ENCODE peak calls at places on chromosome 16, in eight cellular contexts. O, L, T, I, M, Y, E and C are unnamed samples.

GRCh38 chr16:2471016-2471652 is at the start of gene NTN3:
- DNase-seq in O (peak; percentile 88), L (no peak), T (no peak), I (peak; percentile 79), M (no peak), Y (no peak), E (peak; percentile 84), C (peak; percentile 17)

GRCh38 chr16:11238272-11239202 is 17.5 kb downstream of the SOCS1 start:
- DNase-seq in O (no peak), L (no peak), T (no peak), I (no peak), M (no peak), Y (no peak), E (no peak), C (no peak)

GRCh38 chr16:17072104-17072503 is 398.7 kb downstream of the XYLT1 start:
- DNase-seq in O (no peak), L (no peak), T (no peak), I (no peak), M (no peak), Y (no peak), E (no peak), C (no peak)

GRCh38 chr16:23074423-23074822 is 74.8 kb downstream of the USP31 start:
- DNase-seq in O (no peak), L (no peak), T (no peak), I (no peak), M (no peak), Y (no peak), E (no peak), C (no peak)

GRCh38 chr16:46743232-46743719 is 4.9 kb downstream of the MYLK3 start:
- DNase-seq in O (no peak), L (no peak), T (peak; percentile 33), I (no peak), M (no peak), Y (peak; percentile 32), E (no peak), C (peak; percentile 45)

GRCh38 chr16:66344533-66345145 is 21.9 kb upstream of the CDH5 start:
- DNase-seq in O (peak; percentile 73), L (no peak), T (peak; percentile 29), I (no peak), M (no peak), Y (no peak), E (peak; percentile 74), C (peak; percentile 53)

GRCh38 chr16:71846443-71846842 is 667 bp downstream of the ATXN1L start:
- DNase-seq in O (peak; percentile 51), L (no peak), T (no peak), I (no peak), M (no peak), Y (no peak), E (peak; percentile 46), C (no peak)

GRCh38 chr16:89169778-89170177 is 1.8 kb upstream of the CDH15 start:
- DNase-seq in O (no peak), L (no peak), T (no peak), I (no peak), M (no peak), Y (no peak), E (no peak), C (no peak)

GRCh38 chr16:1713933-1714332 is 7.9 kb downstream of the MAPK8IP3 start:
- DNase-seq in O (no peak), L (no peak), T (no peak), I (no peak), M (no peak), Y (no peak), E (no peak), C (no peak)

GRCh38 chr16:85728879-85729278 is 22.0 kb downstream of the C16orf74 start:
- DNase-seq in O (peak; percentile 48), L (no peak), T (no peak), I (no peak), M (no peak), Y (no peak), E (no peak), C (peak; percentile 37)
- TF ChIP-seq CTCF in O (peak; percentile 51), L (no peak), T (peak; percentile 44), I (no peak), M (no peak), Y (no peak), E (no peak), C (peak; percentile 38)

DNA sequence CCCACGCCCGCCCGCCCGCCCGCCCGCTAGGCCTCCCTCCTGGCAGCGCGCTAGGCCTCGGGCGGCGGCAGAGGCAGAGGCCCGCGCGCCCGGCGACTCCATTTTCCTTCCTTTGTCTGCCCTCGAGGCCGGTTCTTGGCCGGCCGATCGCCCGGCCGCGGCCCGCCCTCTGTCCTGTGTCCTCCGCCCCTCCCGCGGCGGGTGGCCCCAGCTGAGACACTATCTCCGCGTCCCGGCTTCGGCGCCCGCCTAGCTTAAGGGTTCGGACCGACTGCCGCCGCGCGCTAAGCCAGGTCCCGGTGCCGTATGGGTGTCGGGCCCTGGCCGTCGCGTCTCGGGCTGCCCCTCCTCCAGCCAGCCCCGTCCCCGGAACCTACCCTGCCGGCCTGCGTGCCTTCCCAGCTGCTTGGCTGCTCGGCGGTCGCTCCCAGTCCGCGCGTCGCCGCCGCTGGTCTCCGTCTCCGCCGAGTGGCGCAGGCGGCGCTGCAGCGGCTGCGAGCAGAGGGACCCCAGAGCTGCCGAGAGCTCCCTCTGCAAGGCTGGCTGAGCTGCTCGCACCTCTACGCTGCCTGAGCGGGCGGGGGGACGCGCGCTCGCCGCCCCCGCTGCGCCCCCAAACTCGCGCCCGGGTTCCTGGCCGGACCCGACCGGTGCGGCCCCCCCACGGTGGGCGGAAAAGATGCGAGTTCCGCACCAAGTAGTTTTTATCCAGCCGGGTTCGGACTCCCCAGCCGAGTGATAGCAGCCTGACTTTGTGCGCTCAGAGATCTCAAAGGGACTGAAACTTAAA is 787 bp downstream of the CTCF start:
- DNase-seq in O (peak; percentile 92), L (peak; percentile 71), T (peak; percentile 40), I (peak; percentile 83), M (no peak), Y (no peak), E (peak; percentile 82), C (peak; percentile 73)
- TF ChIP-seq CTCF in O (peak; percentile 45), L (no peak), T (peak; percentile 64), I (no peak), M (no peak), Y (no peak), E (peak; percentile 35), C (peak; percentile 28)

DNA sequence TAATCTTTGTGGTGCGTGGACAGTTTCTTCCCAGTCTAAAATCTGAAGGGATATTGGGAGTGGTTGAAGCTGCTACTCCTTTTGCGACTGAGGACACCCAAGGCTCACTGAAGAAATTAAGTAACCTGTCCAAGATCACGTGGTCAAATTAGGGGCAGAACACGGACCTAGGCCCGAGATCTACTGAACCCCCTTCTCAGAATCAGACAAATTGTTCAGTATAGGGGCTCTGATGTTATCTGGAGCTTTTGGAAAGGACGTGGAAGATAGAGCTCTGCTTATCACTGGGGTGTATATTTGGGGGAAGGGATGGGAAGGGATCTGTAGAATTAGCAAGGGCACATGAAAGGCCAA is 857 bp downstream of the TANGO6 start:
- DNase-seq in O (no peak), L (no peak), T (no peak), I (no peak), M (no peak), Y (no peak), E (no peak), C (no peak)
- TF ChIP-seq CTCF in O (no peak), L (no peak), T (no peak), I (no peak), M (no peak), Y (no peak), E (no peak), C (no peak)

GRCh38 chr16:31568577-31569359 is 41.1 kb downstream of the AHSP start:
- DNase-seq in O (peak; percentile 51), L (no peak), T (no peak), I (peak; percentile 18), M (no peak), Y (no peak), E (no peak), C (peak; percentile 15)
- TF ChIP-seq CTCF in O (peak; percentile 16), L (no peak), T (no peak), I (no peak), M (no peak), Y (no peak), E (peak; percentile 5), C (no peak)

GRCh38 chr16:8798174-8798527 is 512 bp downstream of the PMM2 start:
- DNase-seq in O (no peak), L (no peak), T (peak; percentile 43), I (no peak), M (no peak), Y (no peak), E (no peak), C (no peak)

GRCh38 chr16:8797364-8798173 is at the start of the genes PMM2 and TMEM186:
- DNase-seq in O (peak; percentile 97), L (peak; percentile 96), T (peak; percentile 99), I (peak; percentile 94), M (peak; percentile 83), Y (peak; percentile 96), E (peak; percentile 98), C (peak; percentile 88)

GRCh38 chr16:8795096-8795495 is 2.3 kb downstream of the TMEM186 start:
- DNase-seq in O (no peak), L (no peak), T (no peak), I (no peak), M (no peak), Y (no peak), E (no peak), C (no peak)

GRCh38 chr16:8795818-8796217 is 1.6 kb downstream of the TMEM186 start:
- DNase-seq in O (no peak), L (no peak), T (no peak), I (no peak), M (no peak), Y (no peak), E (no peak), C (no peak)

GRCh38 chr16:8796469-8797363 is 723 bp downstream of the TMEM186 start:
- DNase-seq in O (no peak), L (no peak), T (no peak), I (no peak), M (no peak), Y (no peak), E (no peak), C (no peak)
- TF ChIP-seq CTCF in O (no peak), L (no peak), T (peak; percentile 26), I (no peak), M (no peak), Y (no peak), E (no peak), C (no peak)